ENCODE peak calls at places on chromosome 3, in six cellular contexts. One of them, this sample, is unnamed.

GRCh38 chr3:38039101-38039898 is at the start of gene DLEC1:
- DNase-seq in GM10248: peak; percentile 85
- DNase-seq in GM12865: peak; percentile 87
- DNase-seq in AG10803: peak; percentile 36
- DNase-seq in left lung: peak; percentile 87
- DNase-seq in progenitor cell of endocrine pancreas: no peak
- DNase-seq in this sample: no peak

GRCh38 chr3:124032351-124032880 is 40.5 kb upstream of the ROPN1 start:
- DNase-seq in GM12865: no peak
- DNase-seq in progenitor cell of endocrine pancreas: no peak
- DNase-seq in GM10248: no peak
- DNase-seq in AG10803: peak; percentile 33
- DNase-seq in left lung: no peak
- DNase-seq in this sample: no peak

GRCh38 chr3:55766753-55767152 is 279.6 kb upstream of the WNT5A start:
- DNase-seq in left lung: no peak
- DNase-seq in GM12865: no peak
- DNase-seq in AG10803: no peak
- DNase-seq in GM10248: no peak
- DNase-seq in progenitor cell of endocrine pancreas: no peak
- DNase-seq in this sample: no peak

GRCh38 chr3:194255252-194256039 is 95.7 kb downstream of the CPN2 start:
- DNase-seq in progenitor cell of endocrine pancreas: no peak
- DNase-seq in left lung: peak; percentile 87
- DNase-seq in AG10803: no peak
- DNase-seq in GM10248: peak; percentile 49
- DNase-seq in GM12865: peak; percentile 16
- DNase-seq in this sample: no peak

GRCh38 chr3:4021162-4021561 is 221.9 kb downstream of the LRRN1 start:
- DNase-seq in progenitor cell of endocrine pancreas: no peak
- DNase-seq in left lung: no peak
- DNase-seq in GM10248: no peak
- DNase-seq in GM12865: no peak
- DNase-seq in AG10803: no peak
- DNase-seq in this sample: no peak

GRCh38 chr3:131454501-131454900 is 48.3 kb downstream of the MRPL3 start:
- DNase-seq in left lung: no peak
- DNase-seq in GM10248: no peak
- DNase-seq in AG10803: peak; percentile 37
- DNase-seq in progenitor cell of endocrine pancreas: no peak
- DNase-seq in GM12865: no peak
- DNase-seq in this sample: peak; percentile 28

GRCh38 chr3:186340211-186340610 is 21.8 kb downstream of the DGKG start:
- DNase-seq in GM10248: no peak
- DNase-seq in GM12865: no peak
- DNase-seq in progenitor cell of endocrine pancreas: no peak
- DNase-seq in left lung: no peak
- DNase-seq in AG10803: no peak
- DNase-seq in this sample: peak; percentile 30

GRCh38 chr3:128392021-128392420 is 74.7 kb downstream of the DNAJB8 start:
- DNase-seq in GM12865: no peak
- DNase-seq in progenitor cell of endocrine pancreas: no peak
- DNase-seq in left lung: no peak
- DNase-seq in GM10248: no peak
- DNase-seq in AG10803: no peak
- DNase-seq in this sample: no peak

GRCh38 chr3:50161320-50161719 is 6.2 kb downstream of the SEMA3F start:
- DNase-seq in progenitor cell of endocrine pancreas: no peak
- DNase-seq in GM10248: no peak
- DNase-seq in AG10803: no peak
- DNase-seq in GM12865: no peak
- DNase-seq in left lung: no peak
- DNase-seq in this sample: no peak

GRCh38 chr3:138360272-138361192 is 12.2 kb downstream of the MRAS start:
- DNase-seq in progenitor cell of endocrine pancreas: no peak
- DNase-seq in left lung: no peak
- DNase-seq in GM10248: no peak
- DNase-seq in AG10803: no peak
- DNase-seq in GM12865: no peak
- DNase-seq in this sample: no peak

GRCh38 chr3:66536791-66537190 is 36.0 kb upstream of the LRIG1 start:
- DNase-seq in left lung: no peak
- DNase-seq in GM12865: no peak
- DNase-seq in GM10248: no peak
- DNase-seq in AG10803: no peak
- DNase-seq in progenitor cell of endocrine pancreas: no peak
- DNase-seq in this sample: no peak

GRCh38 chr3:8970971-8971589 is 7.8 kb upstream of the RAD18 start:
- DNase-seq in progenitor cell of endocrine pancreas: peak; percentile 51
- DNase-seq in GM10248: peak; percentile 64
- DNase-seq in AG10803: peak; percentile 62
- DNase-seq in GM12865: peak; percentile 72
- DNase-seq in left lung: no peak
- DNase-seq in this sample: peak; percentile 63

GRCh38 chr3:27659279-27660021 is 62.7 kb downstream of the EOMES start:
- DNase-seq in AG10803: peak; percentile 39
- DNase-seq in GM12865: peak; percentile 53
- DNase-seq in GM10248: peak; percentile 45
- DNase-seq in left lung: no peak
- DNase-seq in progenitor cell of endocrine pancreas: peak; percentile 28
- DNase-seq in this sample: peak; percentile 50

GRCh38 chr3:29950232-29950631 is 656.2 kb upstream of the TGFBR2 start:
- DNase-seq in left lung: no peak
- DNase-seq in progenitor cell of endocrine pancreas: no peak
- DNase-seq in AG10803: peak; percentile 60
- DNase-seq in GM10248: no peak
- DNase-seq in GM12865: peak; percentile 1
- DNase-seq in this sample: no peak

GRCh38 chr3:172787746-172788145 is 37.2 kb downstream of the ECT2 start:
- DNase-seq in GM10248: no peak
- DNase-seq in AG10803: peak; percentile 31
- DNase-seq in left lung: no peak
- DNase-seq in progenitor cell of endocrine pancreas: no peak
- DNase-seq in GM12865: no peak
- DNase-seq in this sample: no peak

GRCh38 chr3:122100591-122101491 is 45.7 kb downstream of the CD86 start:
- DNase-seq in AG10803: no peak
- DNase-seq in GM10248: peak; percentile 30
- DNase-seq in progenitor cell of endocrine pancreas: no peak
- DNase-seq in left lung: no peak
- DNase-seq in GM12865: peak; percentile 90
- DNase-seq in this sample: no peak

GRCh38 chr3:11522953-11523792 is 120.5 kb downstream of the VGLL4 start:
- DNase-seq in progenitor cell of endocrine pancreas: no peak
- DNase-seq in GM10248: no peak
- DNase-seq in left lung: no peak
- DNase-seq in GM12865: no peak
- DNase-seq in AG10803: no peak
- DNase-seq in this sample: peak; percentile 49

GRCh38 chr3:123420416-123420968 is 28.4 kb downstream of the ADCY5 start:
- DNase-seq in AG10803: no peak
- DNase-seq in GM12865: no peak
- DNase-seq in left lung: no peak
- DNase-seq in progenitor cell of endocrine pancreas: no peak
- DNase-seq in GM10248: no peak
- DNase-seq in this sample: no peak

GRCh38 chr3:184685646-184686045 is 26.2 kb downstream of the MAGEF1 start:
- DNase-seq in progenitor cell of endocrine pancreas: no peak
- DNase-seq in left lung: no peak
- DNase-seq in GM12865: no peak
- DNase-seq in GM10248: no peak
- DNase-seq in AG10803: peak; percentile 31
- DNase-seq in this sample: no peak

GRCh38 chr3:16304065-16305010 is 39.3 kb downstream of the OXNAD1 start:
- DNase-seq in AG10803: no peak
- DNase-seq in left lung: no peak
- DNase-seq in GM12865: no peak
- DNase-seq in GM10248: no peak
- DNase-seq in progenitor cell of endocrine pancreas: no peak
- DNase-seq in this sample: no peak

GRCh38 chr3:127151992-127152391 is 40.9 kb upstream of the PRR23E start:
- DNase-seq in progenitor cell of endocrine pancreas: no peak
- DNase-seq in left lung: peak; percentile 4
- DNase-seq in GM10248: no peak
- DNase-seq in AG10803: peak; percentile 43
- DNase-seq in GM12865: no peak
- DNase-seq in this sample: no peak

GRCh38 chr3:71725279-71725991 is at the start of gene EIF4E3:
- DNase-seq in GM10248: peak; percentile 73
- DNase-seq in GM12865: no peak
- DNase-seq in left lung: no peak
- DNase-seq in AG10803: peak; percentile 15
- DNase-seq in progenitor cell of endocrine pancreas: peak; percentile 15
- DNase-seq in this sample: peak; percentile 69

GRCh38 chr3:194537732-194538247 is 51.0 kb upstream of the ATP13A3 start:
- DNase-seq in left lung: no peak
- DNase-seq in GM10248: no peak
- DNase-seq in GM12865: no peak
- DNase-seq in AG10803: peak; percentile 83
- DNase-seq in progenitor cell of endocrine pancreas: no peak
- DNase-seq in this sample: peak; percentile 35

GRCh38 chr3:195526492-195526891 is 16.6 kb downstream of the PPP1R2 start:
- DNase-seq in left lung: no peak
- DNase-seq in GM12865: no peak
- DNase-seq in progenitor cell of endocrine pancreas: no peak
- DNase-seq in GM10248: no peak
- DNase-seq in AG10803: no peak
- DNase-seq in this sample: no peak

GRCh38 chr3:114126461-114126860 is 52.4 kb downstream of the DRD3 start:
- DNase-seq in GM10248: no peak
- DNase-seq in left lung: no peak
- DNase-seq in AG10803: no peak
- DNase-seq in GM12865: no peak
- DNase-seq in progenitor cell of endocrine pancreas: no peak
- DNase-seq in this sample: no peak

GRCh38 chr3:114120211-114120610 is 58.6 kb downstream of the DRD3 start:
- DNase-seq in progenitor cell of endocrine pancreas: no peak
- DNase-seq in GM10248: no peak
- DNase-seq in GM12865: no peak
- DNase-seq in AG10803: no peak
- DNase-seq in left lung: no peak
- DNase-seq in this sample: no peak

GRCh38 chr3:114127517-114127916 is 51.3 kb downstream of the DRD3 start:
- DNase-seq in progenitor cell of endocrine pancreas: no peak
- DNase-seq in AG10803: no peak
- DNase-seq in GM12865: no peak
- DNase-seq in left lung: no peak
- DNase-seq in GM10248: no peak
- DNase-seq in this sample: no peak

GRCh38 chr3:114119776-114120175 is 59.1 kb downstream of the DRD3 start:
- DNase-seq in progenitor cell of endocrine pancreas: no peak
- DNase-seq in GM12865: no peak
- DNase-seq in GM10248: no peak
- DNase-seq in AG10803: no peak
- DNase-seq in left lung: no peak
- DNase-seq in this sample: no peak

DNA sequence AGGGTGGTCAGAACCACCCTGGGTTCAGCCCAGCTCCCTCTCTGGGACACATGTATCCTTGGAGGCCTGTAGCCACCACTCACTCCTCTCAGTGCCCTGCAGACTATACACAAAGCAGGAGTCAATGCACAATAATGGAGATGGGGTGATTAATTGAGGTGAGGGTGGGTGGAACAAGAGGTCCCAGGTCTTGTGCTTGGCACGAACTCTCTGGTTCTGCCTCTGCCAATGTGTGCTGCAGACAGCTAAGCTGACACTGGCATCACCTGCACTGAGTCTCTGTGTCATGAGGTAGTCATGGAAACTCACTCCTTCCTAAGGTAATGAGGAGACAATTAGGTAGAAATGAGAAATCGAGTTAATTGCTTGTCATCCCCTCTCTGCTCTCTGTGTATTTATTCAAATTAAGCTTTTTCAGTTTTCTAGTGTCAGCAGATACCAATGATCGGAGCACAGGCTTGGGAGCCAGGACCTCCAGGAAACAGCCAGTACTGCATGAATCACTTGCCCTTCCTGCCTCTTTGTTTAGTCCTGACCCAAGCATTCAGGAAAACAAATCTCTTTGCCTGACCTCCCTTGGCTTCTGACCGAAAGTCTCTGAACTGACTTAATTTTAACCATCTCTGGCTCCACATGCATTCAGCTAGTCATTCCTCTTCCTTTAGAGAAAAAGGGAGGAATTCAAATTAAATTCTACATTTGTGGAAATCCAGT is 56.7 kb downstream of the DRD3 start:
- DNase-seq in GM12865: no peak
- DNase-seq in GM10248: no peak
- DNase-seq in left lung: no peak
- DNase-seq in AG10803: peak; percentile 50
- DNase-seq in progenitor cell of endocrine pancreas: no peak
- DNase-seq in this sample: no peak
- TF ChIP-seq CTCF in GM12865: no peak
- TF ChIP-seq CTCF in GM10248: no peak
- TF ChIP-seq CTCF in left lung: no peak
- TF ChIP-seq CTCF in AG10803: no peak
- TF ChIP-seq CTCF in progenitor cell of endocrine pancreas: no peak
- TF ChIP-seq CTCF in this sample: no peak

DNA sequence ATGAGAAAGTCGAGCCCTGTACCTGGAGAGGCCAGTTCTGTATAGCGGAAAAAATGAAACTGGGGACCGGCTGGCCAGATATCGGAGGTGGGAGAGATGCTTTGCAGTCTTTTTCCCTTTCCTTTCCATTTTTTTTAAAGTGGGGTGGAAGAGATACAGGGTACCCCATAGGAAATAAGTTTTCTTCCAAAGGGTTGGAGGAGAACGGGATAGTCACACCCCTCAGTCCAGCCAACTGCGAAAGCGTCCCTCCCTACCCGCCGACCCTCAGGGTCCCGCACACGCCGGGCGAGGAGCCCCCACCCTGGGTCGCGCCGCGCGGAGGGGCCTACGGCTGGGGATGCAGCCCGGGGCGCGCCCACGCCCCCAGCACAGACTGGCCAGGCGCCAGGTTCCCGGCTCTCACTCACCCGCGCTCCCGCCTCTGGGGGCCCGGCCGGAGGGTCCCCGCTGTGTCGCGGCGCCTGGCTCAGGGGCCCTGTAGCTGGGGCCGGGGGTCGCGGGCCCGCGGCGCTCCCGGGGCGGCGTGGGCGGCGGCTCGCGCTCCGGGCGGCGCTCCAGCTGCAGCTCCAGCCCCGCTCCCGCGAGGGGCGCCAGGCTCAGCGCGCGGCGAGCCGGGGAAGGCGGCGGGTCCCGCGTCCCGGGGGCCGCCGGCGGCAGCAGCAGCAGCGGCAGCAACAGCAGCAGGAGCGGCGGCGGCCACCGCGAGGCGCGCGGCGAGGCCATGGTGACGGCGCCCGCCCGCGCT is 458 bp downstream of the HEG1 start:
- DNase-seq in GM12865: no peak
- DNase-seq in left lung: no peak
- DNase-seq in GM10248: peak; percentile 60
- DNase-seq in AG10803: no peak
- DNase-seq in progenitor cell of endocrine pancreas: peak; percentile 33
- DNase-seq in this sample: peak; percentile 27
- TF ChIP-seq CTCF in GM12865: no peak
- TF ChIP-seq CTCF in left lung: no peak
- TF ChIP-seq CTCF in GM10248: no peak
- TF ChIP-seq CTCF in AG10803: no peak
- TF ChIP-seq CTCF in progenitor cell of endocrine pancreas: no peak
- TF ChIP-seq CTCF in this sample: no peak

GRCh38 chr3:107633327-107634141 is 110.8 kb downstream of the BBX start:
- DNase-seq in progenitor cell of endocrine pancreas: no peak
- DNase-seq in GM10248: peak; percentile 32
- DNase-seq in GM12865: peak; percentile 71
- DNase-seq in left lung: no peak
- DNase-seq in AG10803: no peak
- DNase-seq in this sample: no peak
- TF ChIP-seq CTCF in progenitor cell of endocrine pancreas: no peak
- TF ChIP-seq CTCF in GM10248: no peak
- TF ChIP-seq CTCF in GM12865: no peak
- TF ChIP-seq CTCF in left lung: no peak
- TF ChIP-seq CTCF in AG10803: no peak
- TF ChIP-seq CTCF in this sample: no peak

GRCh38 chr3:115937054-115937453 is 313.7 kb downstream of the GAP43 start:
- DNase-seq in AG10803: no peak
- DNase-seq in left lung: no peak
- DNase-seq in GM12865: no peak
- DNase-seq in progenitor cell of endocrine pancreas: no peak
- DNase-seq in GM10248: no peak
- DNase-seq in this sample: peak; percentile 20
- TF ChIP-seq CTCF in AG10803: peak; percentile 57
- TF ChIP-seq CTCF in left lung: no peak
- TF ChIP-seq CTCF in GM12865: peak; percentile 14
- TF ChIP-seq CTCF in progenitor cell of endocrine pancreas: peak; percentile 50
- TF ChIP-seq CTCF in GM10248: peak; percentile 17
- TF ChIP-seq CTCF in this sample: peak; percentile 12